ENCODE peak calls at places on chromosomes 3 and 15, in five cellular contexts. One of them, this sample, is unnamed.

GRCh38 chr3:12413721-12414255 is 70.5 kb upstream of the TSEN2 start:
- DNase-seq in HCT116: no peak
- DNase-seq in neural progenitor cell: no peak
- DNase-seq in hepatocyte: no peak
- DNase-seq in GM23338: no peak
- DNase-seq in this sample: no peak

GRCh38 chr3:151537751-151538150 is 76.9 kb upstream of the IGSF10 start:
- DNase-seq in HCT116: no peak
- DNase-seq in hepatocyte: no peak
- DNase-seq in neural progenitor cell: no peak
- DNase-seq in GM23338: no peak
- DNase-seq in this sample: no peak

GRCh38 chr3:110767156-110767555 is 304.5 kb upstream of the NECTIN3 start:
- DNase-seq in GM23338: no peak
- DNase-seq in HCT116: no peak
- DNase-seq in hepatocyte: no peak
- DNase-seq in neural progenitor cell: no peak
- DNase-seq in this sample: no peak

GRCh38 chr15:74430510-74430951 is 3.2 kb downstream of the SEMA7A start:
- DNase-seq in HCT116: no peak
- DNase-seq in hepatocyte: no peak
- DNase-seq in neural progenitor cell: no peak
- DNase-seq in GM23338: no peak
- DNase-seq in this sample: no peak

GRCh38 chr3:171824824-171825221 is 14.5 kb upstream of the PLD1 start:
- DNase-seq in hepatocyte: no peak
- DNase-seq in neural progenitor cell: no peak
- DNase-seq in GM23338: no peak
- DNase-seq in HCT116: no peak
- DNase-seq in this sample: peak

GRCh38 chr3:59839283-59839682 is 789.5 kb upstream of the CFAP20DC start:
- DNase-seq in neural progenitor cell: no peak
- DNase-seq in GM23338: no peak
- DNase-seq in hepatocyte: no peak
- DNase-seq in HCT116: no peak
- DNase-seq in this sample: no peak

GRCh38 chr15:98713585-98714001 is 65.3 kb downstream of the IGF1R start:
- DNase-seq in neural progenitor cell: no peak
- DNase-seq in HCT116: no peak
- DNase-seq in hepatocyte: no peak
- DNase-seq in GM23338: peak
- DNase-seq in this sample: peak

GRCh38 chr3:36025232-36025631 is 355.1 kb upstream of the STAC start:
- DNase-seq in hepatocyte: no peak
- DNase-seq in neural progenitor cell: no peak
- DNase-seq in HCT116: no peak
- DNase-seq in GM23338: no peak
- DNase-seq in this sample: no peak

GRCh38 chr3:141403576-141403975 is 35.3 kb downstream of the ZBTB38 start:
- DNase-seq in HCT116: no peak
- DNase-seq in hepatocyte: no peak
- DNase-seq in GM23338: no peak
- DNase-seq in neural progenitor cell: no peak
- DNase-seq in this sample: no peak

GRCh38 chr3:7650466-7650865 is 789.6 kb downstream of the GRM7 start:
- DNase-seq in HCT116: no peak
- DNase-seq in neural progenitor cell: no peak
- DNase-seq in hepatocyte: no peak
- DNase-seq in GM23338: no peak
- DNase-seq in this sample: no peak

GRCh38 chr3:153138267-153139210 is 23.5 kb upstream of the RAP2B start:
- DNase-seq in GM23338: peak
- DNase-seq in hepatocyte: peak
- DNase-seq in neural progenitor cell: no peak
- DNase-seq in HCT116: peak
- DNase-seq in this sample: peak

GRCh38 chr3:181252626-181253025 is 263.1 kb upstream of the DNAJC19 start:
- DNase-seq in GM23338: no peak
- DNase-seq in neural progenitor cell: no peak
- DNase-seq in HCT116: no peak
- DNase-seq in hepatocyte: no peak
- DNase-seq in this sample: no peak

GRCh38 chr3:197534348-197534725 is 21.4 kb downstream of the BDH1 start:
- DNase-seq in neural progenitor cell: no peak
- DNase-seq in HCT116: no peak
- DNase-seq in GM23338: no peak
- DNase-seq in hepatocyte: no peak
- DNase-seq in this sample: peak

GRCh38 chr15:61003683-61004299 is 225.3 kb downstream of the RORA start:
- DNase-seq in hepatocyte: no peak
- DNase-seq in HCT116: no peak
- DNase-seq in GM23338: peak
- DNase-seq in neural progenitor cell: peak
- DNase-seq in this sample: no peak
- TF ChIP-seq EZH2 in hepatocyte: no peak
- TF ChIP-seq EZH2 in HCT116: no peak
- TF ChIP-seq EZH2 in GM23338: no peak
- TF ChIP-seq EZH2 in neural progenitor cell: no peak
- TF ChIP-seq EZH2 in this sample: no peak

GRCh38 chr3:66404246-66404645 is 96.6 kb downstream of the LRIG1 start:
- DNase-seq in neural progenitor cell: no peak
- DNase-seq in GM23338: no peak
- DNase-seq in hepatocyte: no peak
- DNase-seq in HCT116: no peak
- DNase-seq in this sample: no peak

GRCh38 chr3:66401578-66402382 is 99.0 kb downstream of the LRIG1 start:
- DNase-seq in HCT116: no peak
- DNase-seq in GM23338: no peak
- DNase-seq in neural progenitor cell: peak
- DNase-seq in hepatocyte: no peak
- DNase-seq in this sample: no peak

GRCh38 chr3:66403268-66403990 is 97.4 kb downstream of the LRIG1 start:
- DNase-seq in hepatocyte: no peak
- DNase-seq in HCT116: no peak
- DNase-seq in GM23338: no peak
- DNase-seq in neural progenitor cell: no peak
- DNase-seq in this sample: no peak

GRCh38 chr3:66401157-66401550 is 99.7 kb downstream of the LRIG1 start:
- DNase-seq in HCT116: no peak
- DNase-seq in hepatocyte: no peak
- DNase-seq in neural progenitor cell: no peak
- DNase-seq in GM23338: no peak
- DNase-seq in this sample: no peak

GRCh38 chr3:66402596-66403267 is 98.1 kb downstream of the LRIG1 start:
- DNase-seq in GM23338: no peak
- DNase-seq in hepatocyte: no peak
- DNase-seq in HCT116: no peak
- DNase-seq in neural progenitor cell: no peak
- DNase-seq in this sample: no peak
- TF ChIP-seq EZH2phosphoT487 in GM23338: no peak
- TF ChIP-seq EZH2phosphoT487 in hepatocyte: no peak
- TF ChIP-seq EZH2phosphoT487 in HCT116: no peak
- TF ChIP-seq EZH2phosphoT487 in neural progenitor cell: no peak
- TF ChIP-seq EZH2phosphoT487 in this sample: no peak

GRCh38 chr3:125055165-125055912 is 458 bp downstream of the HEG1 start:
- DNase-seq in hepatocyte: peak
- DNase-seq in GM23338: peak
- DNase-seq in neural progenitor cell: no peak
- DNase-seq in HCT116: no peak
- DNase-seq in this sample: no peak

GRCh38 chr3:125052671-125053303 is 3.0 kb downstream of the HEG1 start:
- DNase-seq in neural progenitor cell: peak
- DNase-seq in GM23338: peak
- DNase-seq in hepatocyte: no peak
- DNase-seq in HCT116: no peak
- DNase-seq in this sample: peak

GRCh38 chr3:125055913-125056705 is at the start of gene HEG1:
- DNase-seq in HCT116: no peak
- DNase-seq in GM23338: peak
- DNase-seq in hepatocyte: peak
- DNase-seq in neural progenitor cell: peak
- DNase-seq in this sample: peak

GRCh38 chr3:125053304-125053699 is 2.5 kb downstream of the HEG1 start:
- DNase-seq in GM23338: no peak
- DNase-seq in neural progenitor cell: no peak
- DNase-seq in HCT116: no peak
- DNase-seq in hepatocyte: no peak
- DNase-seq in this sample: no peak

DNA sequence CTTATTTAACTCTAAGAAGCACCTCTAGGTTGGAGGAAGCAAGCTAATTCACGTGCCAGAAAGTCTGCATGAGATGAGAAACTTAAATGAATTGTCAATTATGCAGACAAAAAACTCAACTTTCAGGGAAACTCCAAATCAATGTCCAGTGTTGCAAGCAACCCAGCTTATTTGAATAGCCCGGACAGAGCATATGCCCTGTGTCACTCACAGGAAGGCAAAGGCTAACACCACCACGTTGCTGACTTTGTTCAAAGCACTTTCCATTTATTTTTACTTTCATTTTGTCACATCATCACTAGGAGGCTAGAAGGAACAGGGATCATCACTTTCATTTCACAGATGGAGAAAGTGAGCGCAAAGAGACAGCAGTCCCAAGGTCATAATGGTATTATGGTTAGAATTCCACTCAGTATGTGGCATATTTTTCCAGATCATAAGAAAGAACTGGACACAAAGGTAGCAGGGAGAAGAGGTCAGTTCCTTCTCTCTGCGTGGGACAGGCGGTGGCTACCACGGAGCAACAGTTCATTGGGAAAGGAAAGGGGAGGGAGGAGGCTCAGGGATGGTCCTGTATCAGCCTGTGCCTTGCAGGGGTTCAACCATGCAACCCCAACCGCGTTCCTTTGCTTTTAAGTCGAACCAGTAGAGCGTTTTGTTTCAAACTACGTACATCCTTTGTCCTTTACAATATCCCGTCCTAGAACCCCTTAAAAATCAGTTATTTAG is 1.2 kb downstream of the HEG1 start:
- DNase-seq in HCT116: no peak
- DNase-seq in GM23338: peak
- DNase-seq in neural progenitor cell: peak
- DNase-seq in hepatocyte: peak
- DNase-seq in this sample: peak
- TF ChIP-seq CTCF in HCT116: no peak
- TF ChIP-seq CTCF in GM23338: no peak
- TF ChIP-seq CTCF in neural progenitor cell: no peak
- TF ChIP-seq CTCF in hepatocyte: no peak
- TF ChIP-seq CTCF in this sample: peak

DNA sequence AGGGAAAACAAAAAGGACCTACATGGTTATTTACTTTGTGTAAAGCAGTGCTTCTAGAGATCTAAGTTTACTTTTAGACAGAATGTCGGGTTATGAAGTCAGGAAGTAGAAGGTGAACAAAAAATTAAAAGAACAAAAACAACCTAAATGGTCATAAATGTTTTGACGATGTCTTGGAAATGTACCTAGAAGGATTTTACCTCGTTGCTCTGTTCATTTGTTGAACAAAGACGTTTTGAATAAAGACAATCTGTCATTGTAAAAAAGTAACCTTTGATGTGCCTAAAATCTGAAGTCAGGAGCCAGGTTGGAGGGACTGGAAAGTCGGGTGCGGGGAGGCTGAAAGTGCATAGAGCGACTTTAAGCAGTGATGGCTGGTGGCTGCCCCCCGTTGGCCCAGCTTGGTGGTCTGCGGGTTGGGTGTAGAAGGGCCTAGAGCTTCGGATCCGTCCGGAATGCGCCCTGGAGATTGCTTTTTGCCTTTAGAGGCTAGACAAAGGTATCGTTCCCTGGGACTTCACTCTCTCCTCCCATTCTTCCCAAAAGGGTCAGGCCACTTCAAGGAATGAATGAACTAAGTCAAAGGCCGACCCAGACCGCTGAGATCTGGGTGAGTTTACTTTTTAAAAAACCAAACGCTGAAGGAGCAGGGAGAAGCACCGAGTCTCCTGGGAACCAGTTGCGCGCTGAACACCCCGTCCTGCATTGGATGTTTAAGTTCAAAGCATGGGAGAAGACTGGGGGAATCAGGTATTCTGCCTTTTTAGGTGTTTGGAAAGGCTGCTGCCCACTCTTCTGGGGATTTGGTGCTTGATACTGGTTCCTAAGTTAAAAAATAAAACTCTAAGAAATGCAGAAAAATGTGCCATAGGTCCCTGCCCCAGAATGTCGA is 2.2 kb downstream of the SOX14 start:
- DNase-seq in neural progenitor cell: peak
- DNase-seq in HCT116: no peak
- DNase-seq in GM23338: peak
- DNase-seq in hepatocyte: no peak
- DNase-seq in this sample: no peak
- TF ChIP-seq EZH2 in neural progenitor cell: peak
- TF ChIP-seq EZH2 in HCT116: no peak
- TF ChIP-seq EZH2 in GM23338: peak
- TF ChIP-seq EZH2 in hepatocyte: peak
- TF ChIP-seq EZH2 in this sample: no peak

DNA sequence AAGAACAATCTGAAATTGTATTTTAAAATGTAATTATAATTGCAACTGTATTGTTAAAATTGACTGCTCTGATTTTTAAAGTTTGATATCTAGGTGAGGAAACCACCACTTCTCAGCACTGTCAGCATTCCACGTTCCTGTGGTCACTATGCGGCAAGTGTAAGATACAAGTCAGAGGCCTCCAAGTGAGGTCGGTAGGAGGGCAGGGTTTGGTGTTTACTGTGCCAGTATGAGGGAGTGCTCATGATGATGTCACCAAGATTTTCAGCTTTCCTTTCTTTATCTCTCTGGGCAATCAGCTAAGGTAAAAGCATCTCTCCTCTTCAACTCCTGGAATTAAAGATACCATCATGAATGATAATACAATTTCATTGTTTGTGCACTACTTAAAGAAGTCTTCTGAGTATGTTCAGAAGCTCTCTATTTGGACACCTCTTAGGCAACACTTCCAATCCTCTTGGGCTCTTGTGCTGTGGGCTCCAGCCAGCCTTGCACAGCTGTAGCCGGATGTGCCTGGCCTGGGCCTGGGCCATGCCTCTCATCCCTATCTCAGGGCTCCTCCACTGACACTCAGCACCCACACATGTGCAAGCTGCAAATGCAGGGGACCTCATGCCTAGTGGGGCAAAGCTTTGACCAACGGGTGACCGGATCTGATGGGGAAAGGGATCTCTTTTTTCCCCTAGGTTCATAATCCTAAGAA is 42.9 kb downstream of the CCR3 start:
- DNase-seq in GM23338: no peak
- DNase-seq in HCT116: no peak
- DNase-seq in neural progenitor cell: no peak
- DNase-seq in hepatocyte: no peak
- DNase-seq in this sample: peak
- TF ChIP-seq EZH2phosphoT487 in GM23338: no peak
- TF ChIP-seq EZH2phosphoT487 in HCT116: no peak
- TF ChIP-seq EZH2phosphoT487 in neural progenitor cell: no peak
- TF ChIP-seq EZH2phosphoT487 in hepatocyte: no peak
- TF ChIP-seq EZH2phosphoT487 in this sample: no peak

DNA sequence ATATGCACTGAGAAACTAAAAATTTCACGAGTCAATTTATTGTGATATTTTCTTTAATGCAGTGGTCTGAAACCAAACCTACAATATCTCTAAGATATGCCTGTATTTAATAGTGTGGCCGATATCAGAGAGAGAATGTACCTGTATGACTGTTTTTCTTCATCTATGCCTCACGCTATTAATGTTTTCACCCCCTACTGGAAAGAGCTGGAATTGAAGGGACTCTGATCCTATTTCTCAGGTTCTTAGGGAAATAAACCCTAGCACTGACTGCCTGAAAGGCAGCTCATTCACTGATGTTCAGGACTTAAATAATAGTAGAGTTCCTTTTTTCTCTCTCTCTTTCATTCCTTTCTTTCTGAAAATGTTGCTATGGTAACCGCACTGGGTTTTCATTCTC is 1135.9 kb downstream of the IGSF11 start:
- DNase-seq in GM23338: peak
- DNase-seq in HCT116: peak
- DNase-seq in hepatocyte: peak
- DNase-seq in neural progenitor cell: peak
- DNase-seq in this sample: peak
- TF ChIP-seq CTCF in GM23338: peak
- TF ChIP-seq CTCF in HCT116: no peak
- TF ChIP-seq CTCF in hepatocyte: peak
- TF ChIP-seq CTCF in neural progenitor cell: peak
- TF ChIP-seq CTCF in this sample: peak